ENCODE peak calls at places on chromosome 19, in ten cellular contexts. G is thoracic aorta, B is transverse colon, K is AG04450, Q is stomach, F is heart left ventricle, X is endothelial cell of umbilical vein, P is breast epithelium, T is GM23338, R is neural progenitor cell. M is an unnamed sample.

GRCh38 chr19:46197314-46198070 is 32.0 kb upstream of the IGFL1 start:
- DNase-seq in K (no peak), P (no peak), Q (no peak), B (no peak), X (no peak), R (no peak), F (no peak), G (no peak), T (no peak), M (no peak)

GRCh38 chr19:47436712-47437401 is 17.5 kb upstream of the MEIS3 start:
- DNase-seq in G (no peak), Q (peak; percentile 91), P (peak; percentile 87), B (peak; percentile 85), T (peak; percentile 93), R (peak; percentile 88), F (peak; percentile 75), K (no peak), X (peak; percentile 55), M (peak; percentile 77)

GRCh38 chr19:36060430-36060829 is 5.7 kb downstream of the WDR62 start:
- DNase-seq in Q (peak; percentile 53), R (peak; percentile 43), B (peak; percentile 24), G (no peak), X (peak; percentile 69), F (peak; percentile 41), K (peak; percentile 29), P (no peak), T (peak; percentile 69), M (peak; percentile 31)

GRCh38 chr19:55641376-55642152 is 762 bp downstream of the ZNF580 start:
- DNase-seq in Q (no peak), F (no peak), R (peak; percentile 64), P (no peak), B (no peak), X (no peak), G (no peak), K (no peak), T (peak; percentile 67), M (no peak)

GRCh38 chr19:47021536-47022139 is 2.0 kb downstream of the NPAS1 start:
- DNase-seq in T (peak; percentile 77), R (peak; percentile 69), K (no peak), B (no peak), G (no peak), F (no peak), Q (no peak), P (no peak), X (no peak), M (no peak)

GRCh38 chr19:6674868-6675305 is 4.9 kb upstream of the TNFSF14 start:
- DNase-seq in Q (peak; percentile 59), P (no peak), B (peak; percentile 67), F (peak; percentile 51), X (peak; percentile 56), T (peak; percentile 88), K (no peak), G (no peak), R (peak; percentile 62), M (peak; percentile 74)

GRCh38 chr19:38856813-38857212 is 7.0 kb upstream of the HNRNPL start:
- DNase-seq in R (no peak), T (no peak), X (no peak), G (no peak), P (no peak), K (no peak), B (no peak), Q (no peak), F (no peak), M (no peak)

GRCh38 chr19:13894552-13894951 is 11.4 kb downstream of the BRME1 start:
- DNase-seq in R (no peak), X (no peak), F (no peak), Q (no peak), G (no peak), P (no peak), B (no peak), T (no peak), K (no peak), M (no peak)

GRCh38 chr19:18839465-18840287 is 7.9 kb downstream of the UPF1 start:
- DNase-seq in R (no peak), Q (peak; percentile 61), X (peak; percentile 14), P (no peak), T (peak; percentile 43), K (no peak), G (no peak), B (no peak), F (no peak), M (no peak)

GRCh38 chr19:21092107-21092506 is 10.1 kb downstream of the ZNF714 start:
- DNase-seq in R (no peak), Q (no peak), K (no peak), X (no peak), T (no peak), B (no peak), P (no peak), G (no peak), F (no peak), M (no peak)

GRCh38 chr19:29329460-29330134 is 116.6 kb upstream of the UQCRFS1 start:
- DNase-seq in R (peak; percentile 79), F (no peak), P (no peak), X (no peak), T (peak; percentile 70), G (no peak), B (no peak), K (no peak), Q (no peak), M (no peak)

GRCh38 chr19:23817519-23817918 is 58.8 kb upstream of the ZNF681 start:
- DNase-seq in Q (peak; percentile 31), K (no peak), R (peak; percentile 25), X (no peak), T (peak; percentile 84), G (no peak), P (no peak), B (peak; percentile 28), F (no peak), M (no peak)

GRCh38 chr19:30471441-30471840 is 99.3 kb downstream of the ZNF536 start:
- DNase-seq in P (no peak), Q (no peak), G (no peak), K (no peak), T (no peak), X (no peak), F (no peak), B (no peak), R (no peak), M (no peak)

DNA sequence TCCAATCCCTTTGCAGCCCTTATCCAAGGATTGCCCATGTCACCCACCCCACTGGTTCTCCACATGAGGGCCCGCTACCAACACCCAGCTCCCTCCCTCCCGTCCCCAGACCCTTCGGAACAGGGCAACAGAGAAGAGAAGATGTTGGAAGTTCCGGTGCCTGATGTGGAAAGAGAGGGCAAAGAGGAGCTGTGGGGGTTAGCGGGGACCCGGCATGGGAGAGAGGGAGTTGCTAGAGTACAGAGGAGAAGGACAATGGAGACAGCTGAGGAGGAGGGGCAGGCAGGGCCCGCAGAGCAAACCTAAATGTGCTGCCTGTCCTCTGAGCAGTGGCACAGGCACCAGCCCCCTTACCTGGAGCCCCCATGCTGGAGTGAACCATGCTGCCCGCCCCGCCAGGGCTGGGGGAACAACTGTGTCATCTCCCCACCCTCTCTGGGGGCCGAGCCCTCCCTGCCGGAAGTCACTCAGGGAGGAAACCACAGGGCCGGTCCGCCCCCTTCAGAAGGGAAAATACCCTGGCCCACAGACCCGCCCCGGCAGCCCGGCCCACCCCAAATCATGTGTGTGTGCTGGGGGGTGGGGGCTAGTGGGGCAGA is at the start of gene POU2F2:
- DNase-seq in R (peak; percentile 51), G (no peak), F (peak; percentile 54), T (peak; percentile 60), K (no peak), B (peak; percentile 81), Q (peak; percentile 54), P (no peak), X (no peak), M (peak; percentile 55)
- H3K4me3 ChIP-seq in R (peak within 1 kb of the TSS; percentile 44), G (peak within 1 kb of the TSS; percentile 64), F (peak within 1 kb of the TSS; percentile 65), T (peak within 1 kb of the TSS; percentile 75), K (peak within 1 kb of the TSS; percentile 60), B (no peak within 1 kb of the TSS), Q (peak within 1 kb of the TSS; percentile 30), P (peak within 1 kb of the TSS; percentile 31), X (peak within 1 kb of the TSS; percentile 23), M (peak within 1 kb of the TSS; percentile 49)

GRCh38 chr19:17511724-17512573 is 500 bp downstream of the PGLS start:
- DNase-seq in G (peak; percentile 40), B (peak; percentile 90), T (peak; percentile 94), K (peak; percentile 43), F (peak; percentile 93), R (peak; percentile 88), P (peak; percentile 77), Q (peak; percentile 85), X (peak; percentile 84), M (peak; percentile 96)
- TF ChIP-seq CTCF in G (no peak), B (peak; percentile 12), T (peak; percentile 66), K (no peak), F (peak; percentile 40), R (no peak), P (no peak), Q (no peak), X (peak; percentile 14), M (peak; percentile 15)

GRCh38 chr19:799076-799881 is 2.0 kb downstream of the PTBP1 start:
- DNase-seq in G (no peak), X (peak; percentile 33), P (no peak), Q (no peak), K (no peak), F (peak; percentile 21), T (peak; percentile 56), B (peak; percentile 37), R (peak; percentile 79), M (no peak)
- H3K27ac ChIP-seq in G (no peak overlapping the region), X (peak overlapping the region; percentile 73), P (peak overlapping the region; percentile 98), Q (peak overlapping the region; percentile 96), K (no peak overlapping the region), F (peak overlapping the region; percentile 100), T (peak overlapping the region; percentile 83), B (peak overlapping the region; percentile 99), R (no peak overlapping the region), M (peak overlapping the region; percentile 99)

GRCh38 chr19:41706741-41707501 is 1.5 kb upstream of the CEACAM5 start:
- DNase-seq in Q (peak; percentile 79), T (peak; percentile 93), P (peak; percentile 62), K (no peak), R (peak; percentile 12), X (peak; percentile 49), F (no peak), G (no peak), B (peak; percentile 87), M (peak; percentile 59)
- H3K4me3 ChIP-seq in Q (peak overlapping the region; percentile 35), T (peak overlapping the region; percentile 67), P (peak overlapping the region; percentile 33), K (no peak overlapping the region), R (no peak overlapping the region), X (no peak overlapping the region), F (peak overlapping the region; percentile 33), G (no peak overlapping the region), B (peak overlapping the region; percentile 17), M (no peak overlapping the region)

GRCh38 chr19:40803857-40804782 is 5.1 kb downstream of the EGLN2 start:
- DNase-seq in P (no peak), F (peak; percentile 70), K (no peak), T (peak; percentile 56), X (no peak), Q (peak; percentile 83), G (no peak), R (no peak), B (peak; percentile 83), M (no peak)
- TF ChIP-seq CTCF in P (no peak), F (no peak), K (no peak), T (no peak), X (no peak), Q (no peak), G (no peak), R (no peak), B (no peak), M (no peak)